ENCODE peak calls at places on chromosome 9, in eight cellular contexts. Y is ELR; J is CD4-positive, CD25-positive, alpha-beta regulatory T cell; R is LoVo; B is EL; P is SHP77; V is heart left ventricle; C is CD8-positive, alpha-beta T cell. U is an unnamed sample.

GRCh38 chr9:129863059-129863690 is 27.9 kb downstream of the USP20 start:
- DNase-seq in Y (peak), J (peak), R (no peak), B (peak), P (peak), V (no peak), C (peak), U (no peak)

GRCh38 chr9:124436320-124436719 is 13.9 kb upstream of the ADGRD2 start:
- DNase-seq in Y (no peak), J (no peak), R (no peak), B (no peak), P (no peak), V (no peak), C (no peak), U (no peak)

GRCh38 chr9:86655147-86655546 is 292.2 kb downstream of the GAS1 start:
- DNase-seq in Y (no peak), J (no peak), R (no peak), B (no peak), P (no peak), V (no peak), C (no peak), U (no peak)

GRCh38 chr9:71911908-71912325 is 478 bp downstream of the C9orf85 start:
- DNase-seq in Y (no peak), J (no peak), R (peak), B (peak), P (peak), V (no peak), C (no peak), U (no peak)

GRCh38 chr9:104961238-104961637 is 33.3 kb upstream of the ABCA1 start:
- DNase-seq in Y (peak), J (no peak), R (peak), B (peak), P (peak), V (no peak), C (peak), U (no peak)

GRCh38 chr9:112793213-112793810 is 42.8 kb downstream of the SNX30 start:
- DNase-seq in Y (peak), J (peak), R (peak), B (peak), P (peak), V (peak), C (peak), U (peak)

GRCh38 chr9:17739022-17739421 is 160.2 kb downstream of the SH3GL2 start:
- DNase-seq in Y (no peak), J (no peak), R (no peak), B (no peak), P (no peak), V (no peak), C (no peak), U (no peak)

GRCh38 chr9:93134018-93134739 is at the start of gene NINJ1:
- DNase-seq in Y (peak), J (peak), R (peak), B (peak), P (peak), V (peak), C (peak), U (peak)

GRCh38 chr9:87725356-87725899 is 491 bp upstream of the CTSL start:
- DNase-seq in Y (peak), J (no peak), R (no peak), B (no peak), P (no peak), V (peak), C (no peak), U (no peak)

GRCh38 chr9:98341157-98342102 is 86.0 kb upstream of the TBC1D2 start:
- DNase-seq in Y (no peak), J (no peak), R (no peak), B (no peak), P (no peak), V (no peak), C (no peak), U (no peak)

GRCh38 chr9:36237230-36237629 is 21.0 kb downstream of the GNE start:
- DNase-seq in Y (no peak), J (no peak), R (no peak), B (no peak), P (no peak), V (no peak), C (no peak), U (no peak)

GRCh38 chr9:123338710-123339665 is 17.0 kb upstream of the CRB2 start:
- DNase-seq in Y (no peak), J (peak), R (no peak), B (no peak), P (no peak), V (peak), C (peak), U (peak)

GRCh38 chr9:92976436-92976835 is 29.1 kb downstream of the FGD3 start:
- DNase-seq in Y (no peak), J (no peak), R (no peak), B (no peak), P (no peak), V (no peak), C (no peak), U (no peak)